ENCODE peak calls at places on chromosomes 6 and 20, in ten cellular contexts. I, L, B, T, V, A, J, Z, E and K are unnamed samples.

GRCh38 chr6:109816452-109817374 is 125.6 kb downstream of the FIG4 start:
- DNase-seq in L (no peak), E (no peak), B (peak; percentile 14), A (no peak), J (no peak), Z (no peak), I (no peak), V (no peak), T (no peak), K (no peak)

GRCh38 chr20:59143326-59143725 is 20.3 kb upstream of the ZNF831 start:
- DNase-seq in B (no peak), V (no peak), Z (no peak), E (no peak), L (no peak), I (no peak), T (no peak), A (no peak), J (no peak), K (no peak)

GRCh38 chr20:51700809-51701285 is 67.3 kb downstream of the ATP9A start:
- DNase-seq in T (no peak), B (peak; percentile 42), L (no peak), E (peak; percentile 75), V (peak; percentile 35), A (no peak), Z (no peak), I (peak; percentile 21), J (no peak), K (peak; percentile 28)

GRCh38 chr6:44475779-44476434 is 88.4 kb downstream of the CDC5L start:
- DNase-seq in Z (peak; percentile 80), V (peak; percentile 51), A (peak; percentile 88), B (peak; percentile 77), T (peak; percentile 74), E (peak; percentile 59), J (peak; percentile 92), L (no peak), I (peak; percentile 88), K (peak; percentile 81)

GRCh38 chr6:80608881-80609280 is 502.4 kb downstream of the BCKDHB start:
- DNase-seq in E (no peak), A (no peak), Z (no peak), B (no peak), L (no peak), T (no peak), V (no peak), J (no peak), I (no peak), K (no peak)

GRCh38 chr6:159608961-159609673 is 83.9 kb downstream of the SOD2 start:
- DNase-seq in Z (no peak), B (no peak), E (peak; percentile 47), T (no peak), V (peak; percentile 58), I (peak; percentile 36), L (peak; percentile 12), A (no peak), J (no peak), K (no peak)

GRCh38 chr20:63106765-63107448 is 100.1 kb upstream of the BHLHE23 start:
- DNase-seq in I (no peak), E (no peak), T (no peak), A (no peak), B (no peak), Z (no peak), L (no peak), V (no peak), J (peak; percentile 52), K (no peak)

GRCh38 chr20:31845300-31845863 is at the start of gene FOXS1:
- DNase-seq in L (no peak), E (no peak), Z (no peak), V (no peak), T (peak; percentile 22), I (no peak), B (no peak), J (no peak), A (no peak), K (no peak)

GRCh38 chr6:20202070-20202658 is 10.1 kb downstream of the MBOAT1 start:
- DNase-seq in V (no peak), B (no peak), Z (no peak), I (peak; percentile 23), T (no peak), L (peak; percentile 82), J (no peak), A (no peak), E (peak; percentile 10), K (no peak)

GRCh38 chr20:14860410-14860814 is 523.0 kb upstream of the FLRT3 start:
- DNase-seq in Z (no peak), I (no peak), B (no peak), T (no peak), V (no peak), J (no peak), A (no peak), E (peak; percentile 16), L (no peak), K (no peak)

GRCh38 chr6:101268541-101268940 is 125.0 kb upstream of the GRIK2 start:
- DNase-seq in Z (no peak), B (no peak), E (no peak), J (no peak), V (no peak), T (no peak), I (no peak), A (no peak), L (no peak), K (no peak)

GRCh38 chr6:159074120-159074684 is 29.4 kb upstream of the TAGAP start:
- DNase-seq in J (no peak), T (no peak), I (no peak), V (peak; percentile 41), A (no peak), E (no peak), Z (no peak), B (no peak), L (no peak), K (no peak)

GRCh38 chr6:44201638-44202303 is 15.0 kb upstream of the MYMX start:
- DNase-seq in B (peak; percentile 73), L (no peak), E (no peak), I (no peak), J (no peak), A (no peak), V (no peak), Z (no peak), T (peak; percentile 74), K (no peak)

GRCh38 chr20:42714298-42715141 is 475.2 kb downstream of the PTPRT start:
- DNase-seq in I (no peak), Z (no peak), V (no peak), A (no peak), B (no peak), L (no peak), T (no peak), E (no peak), J (no peak), K (no peak)

GRCh38 chr6:111880181-111880944 is 7.1 kb upstream of the FYN start:
- DNase-seq in A (no peak), E (no peak), L (no peak), V (no peak), Z (no peak), B (no peak), J (no peak), T (no peak), I (no peak), K (no peak)

DNA sequence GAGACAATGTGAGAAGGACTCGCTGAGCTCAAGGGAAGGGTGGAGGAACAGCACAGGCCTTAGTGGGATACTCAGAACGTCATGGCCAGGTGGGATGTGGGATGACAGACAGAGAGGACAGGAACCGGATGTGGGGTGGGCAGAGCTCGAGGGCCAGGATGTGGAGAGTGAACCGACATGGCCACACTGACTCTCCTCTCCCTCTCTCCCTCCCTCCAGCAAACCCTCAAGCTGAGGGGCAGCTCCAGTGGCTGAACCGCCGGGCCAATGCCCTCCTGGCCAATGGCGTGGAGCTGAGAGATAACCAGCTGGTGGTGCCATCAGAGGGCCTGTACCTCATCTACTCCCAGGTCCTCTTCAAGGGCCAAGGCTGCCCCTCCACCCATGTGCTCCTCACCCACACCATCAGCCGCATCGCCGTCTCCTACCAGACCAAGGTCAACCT is 1.6 kb downstream of the TNF start:
- DNase-seq in V (no peak), Z (no peak), B (no peak), T (no peak), E (no peak), L (no peak), I (no peak), J (peak; percentile 88), A (no peak), K (peak; percentile 60)
- TF ChIP-seq POLR2AphosphoS5 in V (no peak), Z (peak; percentile 24), B (no peak), T (no peak), E (no peak), L (no peak), I (peak; percentile 14), J (peak; percentile 72), A (no peak), K (no peak)

GRCh38 chr6:52177961-52178360 is 8.2 kb upstream of the IL17A start:
- DNase-seq in Z (no peak), B (no peak), L (no peak), V (no peak), I (no peak), E (no peak), J (no peak), A (no peak), T (no peak), K (no peak)

GRCh38 chr6:52174118-52174517 is 12.1 kb upstream of the IL17A start:
- DNase-seq in I (no peak), E (no peak), T (no peak), Z (no peak), J (no peak), V (no peak), A (no peak), L (no peak), B (no peak), K (no peak)

GRCh38 chr6:52180787-52181558 is 5.2 kb upstream of the IL17A start:
- DNase-seq in I (no peak), B (no peak), T (no peak), L (no peak), Z (no peak), J (no peak), E (no peak), V (no peak), A (no peak), K (no peak)

GRCh38 chr6:52176550-52176949 is 9.6 kb upstream of the IL17A start:
- DNase-seq in J (no peak), Z (no peak), E (no peak), L (no peak), A (no peak), V (no peak), T (no peak), B (no peak), I (no peak), K (no peak)
- TF ChIP-seq POLR2AphosphoS5 in J (no peak), Z (no peak), E (no peak), L (no peak), A (no peak), V (no peak), T (no peak), B (no peak), I (no peak), K (no peak)

GRCh38 chr6:33272358-33273128 is 668 bp downstream of the RPS18 start:
- DNase-seq in Z (no peak), T (no peak), J (no peak), A (no peak), L (no peak), B (no peak), V (no peak), I (no peak), E (no peak), K (no peak)
- TF ChIP-seq POLR2AphosphoS5 in Z (no peak), T (no peak), J (no peak), A (no peak), L (peak; percentile 38), B (no peak), V (no peak), I (no peak), E (no peak), K (no peak)

DNA sequence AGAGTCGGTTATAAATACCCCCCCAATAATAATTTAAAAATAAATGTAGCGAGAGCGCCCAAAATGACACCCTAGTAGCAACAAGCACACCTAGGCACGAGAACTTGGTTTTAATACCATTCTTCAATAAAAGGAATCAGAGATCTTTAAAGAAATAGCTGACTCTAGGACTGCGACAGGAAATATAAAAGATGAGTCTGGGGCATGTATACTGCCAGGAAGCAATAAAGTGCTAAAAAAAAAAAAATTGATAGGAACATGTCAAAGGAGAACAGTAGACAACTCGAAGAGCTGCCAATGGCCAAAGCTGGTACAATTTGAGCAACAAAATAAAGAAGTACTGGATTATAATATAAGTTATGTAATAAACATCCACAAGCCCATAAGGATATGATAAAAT is 2.2 kb downstream of the PNISR start:
- DNase-seq in Z (no peak), I (no peak), B (no peak), E (no peak), J (no peak), L (no peak), T (no peak), V (no peak), A (no peak), K (no peak)
- TF ChIP-seq POLR2AphosphoS5 in Z (no peak), I (no peak), B (no peak), E (no peak), J (no peak), L (no peak), T (no peak), V (no peak), A (no peak), K (no peak)